ENCODE peak calls at places on chromosomes 4 and X, in five cellular contexts. Z, L, D, H and O are unnamed samples.
A peak's percentile ranks its signal among the peaks of the same experiment; 100 is the strongest.

GRCh38 chr4:14559641-14560040 is 442.6 kb upstream of the CPEB2 start:
- DNase-seq in D (no peak), H (no peak), Z (no peak), L (no peak), O (no peak)

GRCh38 chr4:99405433-99406115 is 29.6 kb downstream of the ADH7 start:
- DNase-seq in D (peak; percentile 69), H (peak; percentile 83), L (no peak), Z (peak; percentile 60), O (no peak)

GRCh38 chr4:139872274-139872673 is 206.7 kb downstream of the MGST2 start:
- DNase-seq in H (no peak), D (peak; percentile 96), L (no peak), Z (peak; percentile 62), O (no peak)

GRCh38 chr4:112130903-112131302 is 14.4 kb upstream of the FAM241A start:
- DNase-seq in L (no peak), D (no peak), H (no peak), Z (no peak), O (no peak)

GRCh38 chr4:104532677-104533076 is 38.0 kb upstream of the CXXC4 start:
- DNase-seq in H (no peak), L (no peak), D (no peak), Z (no peak), O (no peak)

GRCh38 chr4:149999485-150000074 is 78.7 kb upstream of the DCLK2 start:
- DNase-seq in H (peak; percentile 42), Z (peak; percentile 77), L (no peak), D (peak; percentile 75), O (no peak)

GRCh38 chr4:100356172-100356571 is 161.7 kb downstream of the EMCN start:
- DNase-seq in H (no peak), L (no peak), D (no peak), Z (no peak), O (no peak)

GRCh38 chr4:94171616-94172015 is 36.0 kb upstream of the SMARCAD1 start:
- DNase-seq in L (no peak), Z (peak; percentile 5), H (no peak), D (no peak), O (no peak)

DNA sequence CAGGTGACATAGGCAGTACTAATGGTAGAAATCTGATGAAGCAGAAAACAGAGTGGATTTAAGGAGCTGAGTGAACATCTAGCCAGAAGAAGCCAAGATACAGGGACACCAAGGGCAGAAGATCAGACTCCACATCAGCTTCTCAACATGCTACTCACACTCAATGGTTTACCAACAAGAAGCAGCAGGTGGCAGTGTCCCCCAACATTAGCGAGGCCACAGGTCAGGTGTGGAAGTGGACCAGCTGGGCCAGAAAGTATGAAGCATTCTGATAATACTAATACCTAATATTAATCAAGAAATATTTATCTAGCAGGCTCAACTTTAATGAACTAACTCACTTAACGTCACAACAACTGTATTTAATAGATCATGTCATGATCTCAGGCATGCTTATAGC is 73.4 kb upstream of the TTC29 start:
- DNase-seq in D (peak; percentile 55), H (peak; percentile 56), Z (peak; percentile 53), L (no peak), O (no peak)
- TF ChIP-seq CTCF in D (peak; percentile 89), H (peak; percentile 61), Z (peak; percentile 63), L (peak; percentile 36), O (peak; percentile 75)

GRCh38 chrX:18981124-18981807 is 2.6 kb downstream of the PHKA2 start:
- DNase-seq in H (no peak), Z (peak; percentile 2), D (peak; percentile 13), L (no peak), O (no peak)

GRCh38 chrX:18985186-18985435 is 1.2 kb upstream of the PHKA2 start:
- DNase-seq in H (no peak), L (no peak), Z (no peak), D (no peak), O (no peak)

GRCh38 chrX:18983711-18984380 is at the start of gene PHKA2:
- DNase-seq in H (peak; percentile 37), Z (no peak), L (peak; percentile 78), D (peak; percentile 18), O (peak; percentile 80)

GRCh38 chrX:18984381-18985185 is 669 bp upstream of the PHKA2 start:
- DNase-seq in D (peak; percentile 55), Z (peak; percentile 86), L (peak; percentile 79), H (peak; percentile 73), O (peak; percentile 75)
- TF ChIP-seq CTCF in D (peak; percentile 73), Z (peak; percentile 25), L (peak; percentile 24), H (peak; percentile 67), O (peak; percentile 71)

DNA sequence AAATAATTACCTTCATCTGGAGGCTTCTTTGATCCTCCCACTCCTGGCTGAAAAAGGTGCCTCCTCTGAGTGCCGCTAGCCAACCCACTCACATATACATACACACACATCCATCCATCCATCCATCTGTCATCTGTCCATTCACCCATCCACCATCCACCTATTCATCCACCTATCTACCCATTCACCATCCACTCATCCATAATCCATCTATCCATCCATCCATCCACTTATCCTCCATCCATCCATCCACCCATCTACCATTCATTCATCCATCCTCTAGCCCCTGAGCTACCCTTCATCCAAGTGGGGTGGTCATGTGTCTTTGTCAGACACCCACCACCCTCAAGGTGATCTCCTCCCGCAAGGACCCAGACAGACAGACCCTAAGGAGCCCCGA is 181.5 kb upstream of the PSAPL1 start:
- DNase-seq in D (no peak), H (no peak), Z (no peak), L (no peak), O (no peak)
- TF ChIP-seq CTCF in D (no peak), H (no peak), Z (no peak), L (no peak), O (no peak)

DNA sequence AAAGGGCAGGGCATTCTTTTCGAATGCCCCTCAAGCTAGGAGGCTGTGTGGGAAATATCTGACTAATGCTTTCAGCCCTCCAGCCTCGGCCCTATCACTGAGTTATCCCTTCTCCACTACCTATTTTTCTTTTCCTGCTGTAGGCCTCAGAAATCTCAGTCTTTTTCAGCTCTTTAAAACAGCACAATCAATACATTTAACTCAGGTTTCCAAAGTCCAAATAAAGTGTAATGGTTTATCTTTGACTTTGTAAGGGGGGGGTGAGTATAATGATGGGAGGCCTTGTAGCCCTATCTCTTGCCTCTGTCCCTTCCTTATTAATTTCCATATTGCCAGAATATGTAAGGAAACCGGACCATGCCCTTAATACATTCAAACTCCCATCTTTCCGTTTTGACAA is 1.6 kb upstream of the WNK3 start:
- DNase-seq in H (no peak), L (no peak), Z (no peak), D (no peak), O (no peak)
- TF ChIP-seq CTCF in H (no peak), L (no peak), Z (no peak), D (no peak), O (no peak)

GRCh38 chr4:16411691-16412090 is 185.4 kb upstream of the TAPT1 start:
- DNase-seq in D (no peak), L (no peak), H (no peak), Z (no peak), O (no peak)

GRCh38 chr4:16418814-16419213 is 192.5 kb upstream of the TAPT1 start:
- DNase-seq in L (no peak), H (no peak), D (peak; percentile 28), Z (peak; percentile 12), O (no peak)

GRCh38 chr4:16413794-16414555 is 187.7 kb upstream of the TAPT1 start:
- DNase-seq in H (no peak), D (no peak), L (no peak), Z (no peak), O (no peak)

GRCh38 chr4:16417198-16417597 is 190.9 kb upstream of the TAPT1 start:
- DNase-seq in H (no peak), L (no peak), Z (no peak), D (no peak), O (no peak)

DNA sequence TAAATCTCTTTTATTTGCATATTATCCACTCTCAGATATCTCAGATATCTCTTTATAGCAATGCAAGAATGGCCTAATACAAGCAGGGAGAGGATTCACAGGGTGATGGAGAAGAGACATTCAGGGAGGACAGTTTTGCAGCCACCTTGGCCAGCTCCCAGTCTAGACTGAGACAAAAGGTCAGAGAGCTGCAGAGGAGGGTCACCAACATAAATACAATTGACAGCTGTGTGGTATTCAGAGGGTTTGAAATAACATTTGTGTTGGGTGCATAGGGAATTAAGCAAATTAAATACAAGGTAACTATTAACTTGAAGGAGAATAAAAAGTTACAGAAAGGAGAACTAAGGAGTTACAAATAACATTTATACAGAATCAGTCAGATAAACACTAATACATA is 189.5 kb upstream of the TAPT1 start:
- DNase-seq in L (no peak), Z (no peak), H (peak; percentile 24), D (no peak), O (no peak)
- TF ChIP-seq CTCF in L (no peak), Z (no peak), H (no peak), D (no peak), O (no peak)

GRCh38 chrX:131747173-131747572 is 203.3 kb downstream of the OR13H1 start:
- DNase-seq in L (peak; percentile 82), H (peak; percentile 66), D (no peak), Z (peak; percentile 95), O (no peak)
- TF ChIP-seq CTCF in L (no peak), H (peak; percentile 48), D (no peak), Z (peak; percentile 69), O (no peak)

GRCh38 chrX:39248330-39248729 is 447.1 kb downstream of the MID1IP1 start:
- DNase-seq in Z (no peak), L (no peak), D (no peak), H (no peak), O (no peak)

GRCh38 chrX:39258331-39258730 is 457.1 kb downstream of the MID1IP1 start:
- DNase-seq in L (no peak), D (no peak), H (no peak), Z (no peak), O (no peak)

GRCh38 chrX:39249999-39250398 is 448.7 kb downstream of the MID1IP1 start:
- DNase-seq in D (no peak), L (no peak), Z (no peak), H (no peak), O (no peak)

GRCh38 chrX:39251995-39252394 is 450.7 kb downstream of the MID1IP1 start:
- DNase-seq in D (no peak), L (no peak), Z (no peak), H (no peak), O (no peak)

GRCh38 chrX:39253551-39253950 is 452.3 kb downstream of the MID1IP1 start:
- DNase-seq in D (no peak), H (no peak), L (no peak), Z (no peak), O (no peak)
- TF ChIP-seq CTCF in D (no peak), H (no peak), L (no peak), Z (no peak), O (no peak)

GRCh38 chr4:183447646-183448045 is 3.2 kb downstream of the CDKN2AIP start:
- DNase-seq in L (no peak), Z (no peak), D (no peak), H (no peak), O (no peak)

GRCh38 chr4:183441276-183441675 is 3.2 kb upstream of the CDKN2AIP start:
- DNase-seq in L (no peak), D (no peak), H (no peak), Z (no peak), O (no peak)

GRCh38 chr4:183444953-183445543 is 612 bp downstream of the CDKN2AIP start:
- DNase-seq in L (peak; percentile 83), D (no peak), Z (no peak), H (no peak), O (peak; percentile 62)

GRCh38 chr4:183443609-183444148 is 757 bp upstream of the CDKN2AIP start:
- DNase-seq in L (peak; percentile 83), Z (no peak), H (peak; percentile 34), D (peak; percentile 38), O (no peak)

GRCh38 chr4:183444149-183444952 is at the start of gene CDKN2AIP:
- DNase-seq in D (peak; percentile 89), Z (peak; percentile 93), H (peak; percentile 91), L (peak; percentile 96), O (peak; percentile 93)
- TF ChIP-seq CTCF in D (peak; percentile 44), Z (no peak), H (no peak), L (no peak), O (peak; percentile 52)

GRCh38 chrX:70554081-70554480 is 109.4 kb downstream of the DLG3 start:
- DNase-seq in L (no peak), D (peak; percentile 1), H (no peak), Z (peak; percentile 8), O (no peak)
- TF ChIP-seq CTCF in L (no peak), D (peak; percentile 52), H (peak; percentile 36), Z (peak; percentile 52), O (no peak)